ENCODE peak calls at places on chromosomes 3 and 15, in ten cellular contexts. R is fibroblast of the aortic adventitia, A is lower leg skin, O is right lobe of liver, M is fibroblast of pulmonary artery, K is activated B cell treated with CpG ODN at 0.5 μM for 24 hours, Q is B cell, J is pancreas, Y is upper lobe of left lung, H is HCT116. Z is an unnamed sample.

GRCh38 chr3:71177375-71177774 is 406.2 kb downstream of the FOXP1 start:
- DNase-seq in A (no peak), K (no peak), R (no peak), J (no peak), O (no peak), H (no peak), M (no peak), Q (no peak), Y (no peak), Z (no peak)

GRCh38 chr3:46903341-46904302 is 26.1 kb downstream of the PTH1R start:
- DNase-seq in A (no peak), K (no peak), H (no peak), O (peak; percentile 57), Y (peak; percentile 77), M (peak; percentile 39), Q (no peak), J (no peak), R (peak; percentile 12), Z (peak; percentile 68)

GRCh38 chr3:185363662-185364203 is 797 bp downstream of the MAP3K13 start:
- DNase-seq in O (no peak), H (no peak), Y (no peak), J (no peak), K (no peak), Q (no peak), M (no peak), A (no peak), R (no peak), Z (peak; percentile 38)

GRCh38 chr3:41569632-41570338 is 370.5 kb downstream of the CTNNB1 start:
- DNase-seq in K (no peak), Q (no peak), Y (no peak), H (peak; percentile 41), J (no peak), M (no peak), O (no peak), A (no peak), R (no peak), Z (no peak)

GRCh38 chr3:186073641-186074040 is 35.2 kb downstream of the ETV5 start:
- DNase-seq in O (no peak), M (no peak), Q (no peak), R (no peak), K (no peak), A (no peak), H (no peak), Y (no peak), J (no peak), Z (no peak)

GRCh38 chr15:57476533-57476975 is 100.2 kb downstream of the CGNL1 start:
- DNase-seq in H (no peak), M (peak; percentile 84), Q (no peak), R (peak; percentile 71), K (no peak), Y (no peak), O (no peak), J (no peak), A (no peak), Z (no peak)

GRCh38 chr15:75790631-75791336 is 52.5 kb upstream of the UBE2Q2 start:
- DNase-seq in Q (no peak), J (no peak), M (no peak), H (no peak), K (no peak), Y (no peak), A (no peak), R (no peak), O (no peak), Z (no peak)

GRCh38 chr3:99686955-99687612 is 48.7 kb downstream of the COL8A1 start:
- DNase-seq in K (no peak), O (no peak), J (peak; percentile 40), Q (peak; percentile 9), Y (no peak), M (peak; percentile 87), A (no peak), H (peak; percentile 51), R (peak; percentile 82), Z (peak; percentile 76)

GRCh38 chr3:48428863-48429415 is 947 bp downstream of the PLXNB1 start:
- DNase-seq in A (peak; percentile 51), Q (peak; percentile 24), R (no peak), Y (no peak), J (peak; percentile 58), M (no peak), H (no peak), K (no peak), O (no peak), Z (no peak)

GRCh38 chr3:129045675-129046036 is 14.9 kb upstream of the GP9 start:
- DNase-seq in A (no peak), Q (peak; percentile 39), O (no peak), J (no peak), R (no peak), Y (peak; percentile 90), H (no peak), K (no peak), M (no peak), Z (no peak)

GRCh38 chr3:149739396-149739795 is 12.9 kb downstream of the COMMD2 start:
- DNase-seq in Y (no peak), H (no peak), J (no peak), R (no peak), K (no peak), M (no peak), O (no peak), A (no peak), Q (no peak), Z (no peak)

GRCh38 chr15:38134252-38134651 is 118.4 kb upstream of the SPRED1 start:
- DNase-seq in H (no peak), J (no peak), Q (no peak), O (no peak), K (no peak), A (peak; percentile 27), M (no peak), Y (no peak), R (no peak), Z (no peak)

GRCh38 chr15:89649013-89649625 is 6.1 kb downstream of the KIF7 start:
- DNase-seq in J (no peak), H (no peak), Y (peak; percentile 79), A (no peak), Q (no peak), M (no peak), R (no peak), O (no peak), K (no peak), Z (no peak)

GRCh38 chr3:100875239-100875638 is 118.0 kb downstream of the ABI3BP start:
- DNase-seq in H (no peak), Y (no peak), R (peak; percentile 87), M (peak; percentile 64), A (no peak), K (no peak), Q (no peak), J (peak; percentile 86), O (no peak), Z (peak; percentile 78)

GRCh38 chr15:26628879-26629529 is 143.9 kb downstream of the GABRB3 start:
- DNase-seq in Q (peak; percentile 33), H (no peak), Y (peak; percentile 95), O (no peak), K (no peak), J (peak; percentile 76), M (peak; percentile 11), A (peak; percentile 16), R (peak; percentile 26), Z (no peak)

GRCh38 chr3:168427830-168428471 is 332.2 kb upstream of the GOLIM4 start:
- DNase-seq in J (no peak), O (no peak), M (no peak), A (no peak), K (no peak), H (no peak), Q (no peak), Y (no peak), R (no peak), Z (no peak)

GRCh38 chr3:15794842-15795562 is 2.8 kb downstream of the ANKRD28 start:
- DNase-seq in A (no peak), O (no peak), Y (no peak), R (peak; percentile 47), J (no peak), H (no peak), Q (peak; percentile 12), K (no peak), M (peak; percentile 53), Z (no peak)
- TF ChIP-seq CTCF in A (no peak), O (no peak), Y (no peak), R (peak; percentile 48), J (no peak), H (no peak), Q (no peak), K (no peak), M (peak; percentile 42), Z (no peak)

GRCh38 chr3:27721717-27722564 is at the start of gene EOMES:
- DNase-seq in Y (peak; percentile 86), O (no peak), A (no peak), M (peak; percentile 34), K (no peak), Q (peak; percentile 69), H (peak; percentile 73), R (peak; percentile 40), J (peak; percentile 56), Z (peak; percentile 70)
- TF ChIP-seq CTCF in Y (peak; percentile 28), O (peak; percentile 16), A (no peak), M (no peak), K (no peak), Q (peak; percentile 10), H (peak; percentile 64), R (peak; percentile 3), J (no peak), Z (peak; percentile 82)

DNA sequence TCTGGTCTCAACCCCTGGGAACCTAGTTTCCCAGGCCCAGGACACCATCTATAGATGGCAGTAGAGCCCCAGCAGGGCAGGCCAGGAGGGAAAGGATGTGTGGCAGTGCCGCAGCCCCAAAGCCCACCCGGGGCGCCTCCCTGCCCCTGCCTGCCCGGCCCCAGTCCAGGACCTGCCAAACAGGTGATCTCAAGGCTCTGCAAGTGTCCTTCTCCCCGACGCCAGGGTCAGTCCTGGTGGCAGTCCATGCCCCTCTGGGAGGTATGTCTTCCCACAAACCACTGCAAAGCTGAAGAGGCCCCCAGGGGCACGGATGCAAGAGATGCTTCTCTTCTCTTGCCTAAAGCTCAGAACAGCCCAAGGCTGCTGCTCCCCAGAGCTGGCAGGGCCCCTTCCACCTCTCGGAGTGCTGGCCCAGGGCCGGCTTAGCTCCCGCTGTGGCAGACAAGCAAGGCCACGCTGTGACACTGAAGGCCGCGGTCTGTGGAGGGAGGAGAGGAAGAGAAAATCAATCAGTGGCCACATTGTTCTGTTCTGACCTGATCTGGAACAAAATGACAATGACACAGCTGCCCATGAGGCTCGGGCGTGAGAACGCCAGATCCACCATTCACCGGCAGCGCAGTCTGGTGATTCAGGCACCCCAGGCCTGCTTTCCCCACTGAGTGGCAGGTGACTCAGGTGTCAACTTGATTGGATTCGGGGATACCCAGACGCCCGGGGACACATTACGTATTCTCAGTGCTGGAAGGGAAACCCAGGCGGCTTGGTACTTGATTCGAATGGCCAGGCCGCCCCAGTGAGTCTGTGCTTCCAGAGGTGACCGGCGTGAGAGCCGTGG is 34.0 kb downstream of the KLHL25 start:
- DNase-seq in R (no peak), K (no peak), Y (peak; percentile 60), H (no peak), Q (no peak), O (peak; percentile 57), J (no peak), A (no peak), M (no peak), Z (no peak)
- TF ChIP-seq CTCF in R (no peak), K (no peak), Y (no peak), H (peak; percentile 30), Q (no peak), O (peak; percentile 25), J (no peak), A (no peak), M (no peak), Z (peak; percentile 6)

DNA sequence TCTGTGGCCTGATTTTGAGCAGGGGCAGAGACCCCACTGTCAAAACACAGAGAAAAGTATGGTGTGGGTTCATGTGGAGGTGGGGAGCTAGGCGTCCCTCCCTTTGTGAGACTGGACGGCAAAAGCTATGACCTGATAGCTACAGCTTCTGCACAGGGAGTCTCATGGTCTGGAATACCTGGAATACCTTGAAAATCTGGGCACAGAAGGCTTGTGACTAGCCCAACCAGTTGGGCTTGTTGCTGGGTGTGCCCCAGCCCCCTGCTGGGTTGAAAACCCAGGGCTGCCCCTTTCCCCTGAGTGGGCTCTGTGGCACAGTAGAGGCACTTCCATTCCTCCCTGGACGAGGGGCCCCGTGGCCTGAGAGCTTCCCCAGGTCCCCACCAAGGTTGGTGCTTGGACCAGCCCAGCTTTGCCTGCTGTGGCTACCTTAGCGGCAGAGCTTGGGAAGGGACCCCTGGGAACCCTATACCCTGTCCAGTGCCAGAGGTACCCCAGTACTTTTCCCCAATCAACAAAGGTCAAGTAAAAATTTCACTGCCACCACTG is 37.3 kb downstream of the SLC2A2 start:
- DNase-seq in A (no peak), H (no peak), Y (peak; percentile 25), Q (no peak), R (no peak), M (no peak), K (no peak), J (no peak), O (no peak), Z (no peak)
- TF ChIP-seq CTCF in A (no peak), H (no peak), Y (no peak), Q (no peak), R (no peak), M (no peak), K (no peak), J (no peak), O (no peak), Z (no peak)